ENCODE peak calls at places on chromosome 1, in eight cellular contexts. J, N, B, G, V, T, D and M are unnamed samples.

GRCh38 chr1:160428655-160429054 is 28.3 kb downstream of the VANGL2 start:
- DNase-seq in V (no peak), G (peak), T (no peak), B (no peak), N (peak), J (no peak), D (no peak), M (no peak)

GRCh38 chr1:186983327-186983726 is 154.6 kb downstream of the PLA2G4A start:
- DNase-seq in N (no peak), J (no peak), D (peak), V (no peak), T (no peak), G (peak), B (no peak), M (no peak)

GRCh38 chr1:244322791-244323521 is 128.8 kb downstream of the ADSS2 start:
- DNase-seq in D (peak), J (no peak), N (peak), G (peak), V (no peak), T (no peak), B (peak), M (no peak)

GRCh38 chr1:61084560-61084991 is 2.2 kb downstream of the NFIA start:
- DNase-seq in J (no peak), G (no peak), V (no peak), B (no peak), D (no peak), N (no peak), T (no peak), M (no peak)

GRCh38 chr1:11674488-11674887 is 6.5 kb downstream of the MAD2L2 start:
- DNase-seq in T (no peak), J (no peak), D (no peak), G (no peak), N (no peak), B (no peak), V (no peak), M (no peak)

GRCh38 chr1:229599218-229599812 is 26.6 kb downstream of the TAF5L start:
- DNase-seq in J (no peak), V (no peak), T (no peak), B (no peak), G (peak), N (peak), D (no peak), M (no peak)

GRCh38 chr1:108016451-108016920 is 51.5 kb upstream of the VAV3 start:
- DNase-seq in T (no peak), J (no peak), D (peak), G (peak), V (no peak), N (peak), B (no peak), M (no peak)

GRCh38 chr1:244850896-244851295 is 13.4 kb downstream of the HNRNPU start:
- DNase-seq in J (no peak), D (no peak), N (no peak), G (no peak), T (no peak), B (no peak), V (no peak), M (no peak)

GRCh38 chr1:153478047-153478691 is 17.7 kb upstream of the S100A7 start:
- DNase-seq in V (no peak), T (no peak), N (no peak), D (no peak), B (no peak), J (no peak), G (no peak), M (no peak)

GRCh38 chr1:25568090-25568833 is 24.9 kb downstream of the LDLRAP1 start:
- DNase-seq in D (no peak), N (peak), J (no peak), T (no peak), G (peak), B (no peak), V (no peak), M (no peak)

GRCh38 chr1:53510215-53510614 is 51.0 kb downstream of the DMRTB1 start:
- DNase-seq in J (no peak), N (no peak), V (peak), B (no peak), T (no peak), D (no peak), G (no peak), M (no peak)

GRCh38 chr1:154151311-154151710 is 3.6 kb downstream of the NUP210L start:
- DNase-seq in B (no peak), V (no peak), G (peak), N (no peak), D (no peak), J (no peak), T (no peak), M (no peak)

GRCh38 chr1:83515566-83516169 is 483.3 kb downstream of the TTLL7 start:
- DNase-seq in D (no peak), J (no peak), B (no peak), T (no peak), G (peak), N (no peak), V (no peak), M (no peak)

GRCh38 chr1:60679524-60679923 is 402.8 kb upstream of the NFIA start:
- DNase-seq in J (no peak), B (no peak), N (no peak), V (no peak), D (no peak), T (no peak), G (no peak), M (no peak)

GRCh38 chr1:171219751-171220385 is 28.4 kb upstream of the FMO1 start:
- DNase-seq in D (peak), B (no peak), J (no peak), G (peak), V (no peak), N (peak), T (no peak), M (no peak)

GRCh38 chr1:95221306-95221705 is 12.7 kb upstream of the RWDD3 start:
- DNase-seq in T (no peak), G (no peak), N (no peak), B (no peak), J (no peak), V (no peak), D (no peak), M (no peak)

GRCh38 chr1:95216292-95216990 is 17.6 kb upstream of the RWDD3 start:
- DNase-seq in D (no peak), G (no peak), N (no peak), V (peak), T (no peak), B (no peak), J (no peak), M (no peak)

GRCh38 chr1:95222629-95223028 is 11.4 kb upstream of the RWDD3 start:
- DNase-seq in G (no peak), T (no peak), V (no peak), J (no peak), D (no peak), N (no peak), B (no peak), M (no peak)

GRCh38 chr1:95217371-95217770 is 16.6 kb upstream of the RWDD3 start:
- DNase-seq in N (no peak), G (no peak), V (no peak), J (no peak), T (no peak), D (no peak), B (no peak), M (no peak)

GRCh38 chr1:95219407-95219806 is 14.6 kb upstream of the RWDD3 start:
- DNase-seq in T (no peak), N (no peak), D (no peak), V (no peak), G (no peak), J (no peak), B (no peak), M (no peak)
- TF ChIP-seq CTCF in T (no peak), N (no peak), D (no peak), V (no peak), G (no peak), J (no peak), B (no peak), M (no peak)

DNA sequence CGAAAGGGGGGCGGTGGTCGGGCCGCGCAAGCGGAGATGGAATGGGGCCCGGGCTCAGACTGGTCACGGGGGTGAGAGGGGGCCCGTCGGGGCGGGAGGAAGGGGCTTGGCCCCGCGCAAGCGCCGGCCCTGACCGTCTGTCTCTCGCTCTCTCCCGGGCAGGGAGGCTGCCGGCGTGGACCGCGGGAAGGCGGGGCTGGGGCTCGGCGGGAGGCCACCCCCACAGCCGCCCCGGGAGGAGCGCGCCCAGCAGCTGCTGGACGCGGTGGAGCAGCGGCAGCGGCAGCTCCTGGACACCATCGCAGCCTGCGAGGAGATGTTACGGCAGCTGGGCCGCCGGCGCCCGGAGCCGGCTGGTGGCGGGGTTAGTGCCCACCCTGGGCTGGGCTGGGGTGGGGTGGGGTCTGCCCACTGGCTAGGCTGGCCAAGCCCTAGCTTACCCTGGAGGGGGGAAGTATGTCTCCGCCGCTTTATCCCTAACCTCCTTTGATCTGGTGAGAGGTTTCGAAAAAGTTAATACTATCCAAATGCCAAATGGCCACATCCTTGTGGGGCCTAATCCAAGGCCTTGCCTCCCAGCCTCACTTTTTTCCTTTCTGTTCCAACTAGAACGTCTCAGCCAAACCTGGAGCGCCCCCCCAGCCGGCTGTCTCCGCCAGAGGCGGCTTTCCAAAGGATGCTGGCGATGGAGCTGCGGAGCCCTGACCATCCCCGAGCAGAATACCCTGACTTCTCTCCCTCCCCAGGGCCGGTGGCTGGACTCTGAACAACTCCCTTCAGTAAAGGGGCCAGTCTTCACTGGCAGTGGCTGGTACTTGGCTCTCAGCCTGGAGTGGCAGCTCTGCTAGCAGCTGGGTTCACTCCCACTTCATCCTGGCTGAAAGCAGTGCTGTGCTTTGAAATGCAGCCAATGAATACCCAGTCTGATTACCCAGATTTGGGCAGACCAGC is 636 bp upstream of the YRDC start:
- DNase-seq in D (no peak), N (peak), B (peak), G (peak), T (no peak), V (peak), J (no peak), M (no peak)
- TF ChIP-seq CTCF in D (no peak), N (no peak), B (no peak), G (no peak), T (no peak), V (no peak), J (no peak), M (no peak)

GRCh38 chr1:231761747-231762541 is 135.4 kb downstream of the DISC1 start:
- DNase-seq in N (no peak), D (no peak), J (no peak), V (no peak), T (no peak), B (no peak), G (no peak), M (no peak)

GRCh38 chr1:231751624-231751897 is 125.0 kb downstream of the DISC1 start:
- DNase-seq in D (no peak), T (no peak), B (no peak), N (no peak), J (no peak), G (no peak), V (no peak), M (no peak)

GRCh38 chr1:231757759-231758158 is 131.2 kb downstream of the DISC1 start:
- DNase-seq in N (no peak), V (no peak), B (no peak), G (no peak), D (no peak), J (no peak), T (no peak), M (no peak)

GRCh38 chr1:231753313-231753712 is 126.7 kb downstream of the DISC1 start:
- DNase-seq in D (no peak), N (no peak), T (no peak), G (no peak), B (no peak), J (no peak), V (no peak), M (no peak)

DNA sequence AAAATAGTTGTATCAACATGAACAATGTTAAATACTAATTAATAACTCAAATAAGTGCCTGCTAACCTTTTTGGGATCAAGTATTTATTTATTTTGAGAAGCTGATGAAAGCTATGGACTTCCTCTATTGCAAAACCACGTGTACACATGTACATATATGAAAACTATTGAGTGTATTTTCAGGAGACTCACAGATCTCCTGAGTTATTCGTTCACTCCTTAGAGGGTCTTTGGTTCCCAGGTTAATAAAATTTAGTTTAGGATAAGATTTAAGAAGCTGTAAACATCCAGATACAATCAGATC is 130.5 kb downstream of the DISC1 start:
- DNase-seq in B (no peak), T (no peak), G (no peak), V (no peak), D (no peak), J (no peak), N (no peak), M (no peak)
- TF ChIP-seq CTCF in B (no peak), T (no peak), G (no peak), V (no peak), D (no peak), J (peak), N (no peak), M (no peak)

GRCh38 chr1:46525253-46525983 is 26.0 kb downstream of the KNCN start:
- DNase-seq in J (no peak), V (peak), G (no peak), D (no peak), T (no peak), B (no peak), N (no peak), M (no peak)
- TF ChIP-seq CTCF in J (no peak), V (no peak), G (no peak), D (no peak), T (no peak), B (no peak), N (no peak), M (no peak)

GRCh38 chr1:111758373-111758772 is 2.7 kb downstream of the DDX20 start:
- DNase-seq in T (no peak), V (no peak), D (no peak), G (no peak), J (no peak), B (no peak), N (no peak), M (no peak)

GRCh38 chr1:111756124-111756513 is 418 bp downstream of the DDX20 start:
- DNase-seq in B (no peak), T (no peak), N (no peak), D (no peak), J (no peak), V (no peak), G (no peak), M (no peak)

GRCh38 chr1:111752186-111752585 is 3.5 kb upstream of the DDX20 start:
- DNase-seq in B (no peak), D (no peak), G (no peak), V (no peak), N (no peak), T (no peak), J (no peak), M (no peak)

GRCh38 chr1:111754964-111755320 is 759 bp upstream of the DDX20 start:
- DNase-seq in G (peak), N (peak), V (peak), B (peak), T (peak), J (no peak), D (no peak), M (peak)

GRCh38 chr1:111755321-111756123 is at the start of gene DDX20:
- DNase-seq in J (peak), D (peak), G (peak), N (peak), V (peak), T (peak), B (peak), M (peak)
- TF ChIP-seq CTCF in J (peak), D (peak), G (peak), N (peak), V (peak), T (peak), B (peak), M (peak)

GRCh38 chr1:65344171-65344570 is 34.8 kb downstream of the DNAJC6 start:
- DNase-seq in J (no peak), G (no peak), D (no peak), V (no peak), T (no peak), B (no peak), N (peak), M (no peak)
- TF ChIP-seq CTCF in J (no peak), G (no peak), D (no peak), V (no peak), T (no peak), B (no peak), N (no peak), M (no peak)

DNA sequence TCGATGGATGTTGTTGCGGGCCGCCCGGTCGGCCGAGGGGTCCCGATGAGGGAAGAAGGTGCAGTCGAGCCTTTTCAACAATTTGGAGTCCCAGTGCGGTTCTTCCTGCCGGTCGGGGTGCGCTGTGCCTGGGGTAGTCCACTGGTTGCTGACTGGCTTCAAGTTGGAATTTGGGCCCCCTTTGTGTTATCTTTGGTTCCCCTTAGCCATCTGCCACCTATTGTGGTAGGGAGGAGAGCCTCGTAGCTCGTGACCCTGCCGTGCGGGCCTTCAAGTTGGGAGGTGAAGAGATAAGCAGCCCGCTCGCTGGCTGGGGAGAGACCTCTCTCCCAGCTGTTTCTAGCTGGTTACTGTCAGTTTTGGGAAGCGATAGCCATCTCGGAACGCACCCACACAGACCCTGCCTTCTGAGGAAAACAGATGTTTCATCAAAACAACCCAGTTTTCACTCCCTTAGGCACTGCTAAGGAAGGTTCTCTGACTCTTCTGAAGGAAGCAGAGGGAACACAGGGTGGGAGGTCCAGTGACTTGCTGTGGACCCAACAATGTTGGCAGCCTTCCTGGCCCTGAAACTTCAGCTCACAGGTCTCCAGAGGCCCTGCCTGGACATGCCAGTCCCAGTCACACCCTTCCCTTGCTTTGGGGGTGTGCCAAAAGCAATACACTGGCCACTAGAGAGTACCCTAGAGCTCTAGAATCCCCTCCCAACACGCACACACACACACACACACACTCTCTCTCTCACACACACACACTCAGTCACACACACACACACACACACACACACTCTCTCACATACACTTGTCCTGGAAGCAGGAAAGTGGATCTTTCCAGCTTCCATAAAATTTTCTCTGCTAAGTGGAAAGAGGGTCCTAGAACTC is 1.0 kb downstream of the BTG2 start:
- DNase-seq in B (peak), V (no peak), J (no peak), D (peak), T (peak), N (peak), G (peak), M (no peak)
- TF ChIP-seq CTCF in B (no peak), V (no peak), J (no peak), D (no peak), T (peak), N (no peak), G (no peak), M (no peak)

DNA sequence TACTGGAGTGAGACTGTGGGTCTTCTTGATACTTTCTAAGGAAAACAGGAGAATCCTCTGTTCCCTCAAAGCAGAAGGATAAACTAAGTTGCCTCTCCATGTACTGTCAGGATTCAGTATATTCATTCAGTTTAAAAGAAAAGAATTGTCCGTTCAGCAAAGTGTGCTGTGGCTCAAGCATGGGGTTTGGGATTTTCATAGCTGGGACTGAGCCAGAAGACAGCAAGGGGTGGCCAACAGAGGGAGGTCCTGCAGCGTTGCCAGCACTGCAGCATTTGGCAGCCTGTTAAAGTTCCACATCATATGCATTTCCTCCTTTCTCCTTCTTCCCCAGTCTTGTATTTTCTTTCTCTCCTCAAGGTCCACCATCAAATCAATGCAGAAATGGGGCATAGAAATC is 75.1 kb downstream of the DTL start:
- DNase-seq in G (peak), T (no peak), D (no peak), V (no peak), B (no peak), N (no peak), J (no peak), M (no peak)
- TF ChIP-seq CTCF in G (peak), T (no peak), D (peak), V (no peak), B (no peak), N (no peak), J (no peak), M (no peak)

GRCh38 chr1:147756336-147756735 is 4.1 kb downstream of the GJA5 start:
- DNase-seq in J (no peak), T (no peak), G (no peak), V (no peak), B (no peak), D (no peak), N (no peak), M (no peak)
- TF ChIP-seq CTCF in J (no peak), T (no peak), G (no peak), V (no peak), B (no peak), D (no peak), N (no peak), M (no peak)